ENCODE peak calls at places on chromosomes 11 and 22, in five cellular contexts. W, Y, S, E and J are unnamed samples.

GRCh38 chr11:36411202-36411640 is 98.9 kb downstream of the TRAF6 start:
- DNase-seq in W (no peak), Y (no peak), S (no peak), E (peak; percentile 69), J (peak; percentile 28)

GRCh38 chr11:69074786-69075185 is 26.1 kb downstream of the TPCN2 start:
- DNase-seq in W (no peak), Y (no peak), S (no peak), E (no peak), J (no peak)

GRCh38 chr11:116281173-116282160 is 491.3 kb downstream of the BUD13 start:
- DNase-seq in W (no peak), Y (no peak), S (no peak), E (no peak), J (no peak)

GRCh38 chr22:23110190-23110921 is 31.4 kb downstream of the RSPH14 start:
- DNase-seq in W (no peak), Y (no peak), S (no peak), E (peak; percentile 20), J (no peak)

GRCh38 chr22:43464809-43465208 is 53.0 kb downstream of the MPPED1 start:
- DNase-seq in W (no peak), Y (no peak), S (no peak), E (no peak), J (no peak)

GRCh38 chr11:66112640-66113098 is 42.6 kb downstream of the PACS1 start:
- DNase-seq in W (peak; percentile 55), Y (no peak), S (no peak), E (peak; percentile 53), J (no peak)

GRCh38 chr22:26330971-26331625 is 98.0 kb upstream of the ASPHD2 start:
- DNase-seq in W (peak; percentile 25), Y (no peak), S (peak; percentile 56), E (peak; percentile 68), J (peak; percentile 44)

GRCh38 chr22:41612626-41613025 is 8.2 kb downstream of the DESI1 start:
- DNase-seq in W (no peak), Y (no peak), S (no peak), E (no peak), J (no peak)

GRCh38 chr22:42800731-42801536 is 56.1 kb downstream of the ARFGAP3 start:
- DNase-seq in W (no peak), Y (no peak), S (peak; percentile 25), E (no peak), J (no peak)

GRCh38 chr11:122723576-122723975 is 68.1 kb downstream of the UBASH3B start:
- DNase-seq in W (no peak), Y (no peak), S (peak; percentile 54), E (no peak), J (no peak)

GRCh38 chr11:31826530-31827438 is 15.7 kb upstream of the PAX6 start:
- DNase-seq in W (peak; percentile 38), Y (no peak), S (no peak), E (no peak), J (no peak)

GRCh38 chr11:71298016-71298550 is 45.7 kb upstream of the SHANK2 start:
- DNase-seq in W (no peak), Y (no peak), S (no peak), E (no peak), J (peak; percentile 8)

GRCh38 chr11:100778386-100778785 is 91.3 kb downstream of the ARHGAP42 start:
- DNase-seq in W (no peak), Y (no peak), S (no peak), E (no peak), J (no peak)

GRCh38 chr11:21975242-21975641 is 217.6 kb upstream of the ANO5 start:
- DNase-seq in W (no peak), Y (no peak), S (no peak), E (no peak), J (no peak)

GRCh38 chr11:25953015-25953414 is 378.9 kb upstream of the ANO3 start:
- DNase-seq in W (no peak), Y (no peak), S (no peak), E (no peak), J (no peak)

GRCh38 chr11:35330156-35330889 is 89.0 kb downstream of the SLC1A2 start:
- DNase-seq in W (no peak), Y (no peak), S (no peak), E (no peak), J (no peak)

GRCh38 chr11:47950396-47950795 is 30.0 kb upstream of the PTPRJ start:
- DNase-seq in W (no peak), Y (no peak), S (peak; percentile 47), E (peak; percentile 91), J (no peak)

GRCh38 chr11:23725752-23726151 is 771.1 kb upstream of the LUZP2 start:
- DNase-seq in W (no peak), Y (no peak), S (no peak), E (no peak), J (no peak)

GRCh38 chr11:3119141-3119821 is 45.8 kb downstream of the OSBPL5 start:
- DNase-seq in W (no peak), Y (peak; percentile 13), S (no peak), E (no peak), J (peak; percentile 22)

GRCh38 chr11:35177370-35177769 is 38.4 kb downstream of the CD44 start:
- DNase-seq in W (no peak), Y (no peak), S (no peak), E (no peak), J (no peak)

GRCh38 chr11:38553033-38553432 is 1955.0 kb upstream of the RAG2 start:
- DNase-seq in W (no peak), Y (no peak), S (no peak), E (no peak), J (no peak)

GRCh38 chr11:45185228-45185729 is 38.8 kb downstream of the PRDM11 start:
- DNase-seq in W (no peak), Y (no peak), S (no peak), E (no peak), J (no peak)

GRCh38 chr22:29973269-29973668 is 90.3 kb downstream of the MTMR3 start:
- DNase-seq in W (no peak), Y (no peak), S (no peak), E (no peak), J (no peak)

GRCh38 chr22:38251355-38251720 is 21.5 kb downstream of the TMEM184B start:
- DNase-seq in W (no peak), Y (no peak), S (no peak), E (no peak), J (no peak)

GRCh38 chr11:20161230-20161918 is 1.1 kb upstream of the DBX1 start:
- DNase-seq in W (peak; percentile 24), Y (no peak), S (no peak), E (no peak), J (no peak)

GRCh38 chr11:61879152-61879551 is 12.2 kb downstream of the FADS3 start:
- DNase-seq in W (no peak), Y (no peak), S (no peak), E (no peak), J (no peak)

GRCh38 chr11:133894956-133895549 is 49.7 kb upstream of the SPATA19 start:
- DNase-seq in W (no peak), Y (no peak), S (no peak), E (peak; percentile 3), J (peak; percentile 15)

GRCh38 chr22:48700180-48700565 is 1127.5 kb downstream of the BRD1 start:
- DNase-seq in W (no peak), Y (no peak), S (no peak), E (no peak), J (no peak)

GRCh38 chr11:68960299-68961071 is 20.3 kb downstream of the MRGPRD start:
- DNase-seq in W (no peak), Y (no peak), S (peak; percentile 57), E (no peak), J (no peak)

GRCh38 chr11:61141601-61142028 is 19.6 kb downstream of the VPS37C start:
- DNase-seq in W (no peak), Y (no peak), S (no peak), E (peak; percentile 75), J (peak; percentile 90)

GRCh38 chr22:46848227-46848626 is 85.8 kb downstream of the TBC1D22A start:
- DNase-seq in W (no peak), Y (no peak), S (no peak), E (no peak), J (no peak)

GRCh38 chr11:44718057-44718456 is 8.7 kb upstream of the TSPAN18 start:
- DNase-seq in W (no peak), Y (no peak), S (no peak), E (no peak), J (no peak)

GRCh38 chr11:85947431-85948272 is 92.5 kb downstream of the CCDC83 start:
- DNase-seq in W (peak; percentile 20), Y (no peak), S (no peak), E (no peak), J (no peak)

GRCh38 chr11:58227956-58228615 is 632 bp downstream of the OR10Q1 start:
- DNase-seq in W (no peak), Y (no peak), S (no peak), E (no peak), J (no peak)

GRCh38 chr11:60871378-60872061 is 4.2 kb downstream of the ZP1 start:
- DNase-seq in W (peak; percentile 65), Y (peak; percentile 58), S (no peak), E (no peak), J (peak; percentile 16)

GRCh38 chr22:29307658-29308147 is 1.3 kb downstream of the GAS2L1 start:
- DNase-seq in W (no peak), Y (no peak), S (no peak), E (no peak), J (no peak)

GRCh38 chr22:44120314-44120704 is 60.4 kb upstream of the PARVG start:
- DNase-seq in W (no peak), Y (no peak), S (no peak), E (no peak), J (no peak)

GRCh38 chr22:19691007-19691720 is 23.1 kb upstream of the SEPTIN5 start:
- DNase-seq in W (no peak), Y (no peak), S (no peak), E (no peak), J (no peak)

GRCh38 chr11:77217156-77217555 is 84.3 kb downstream of the GDPD4 start:
- DNase-seq in W (no peak), Y (no peak), S (no peak), E (no peak), J (no peak)
- H3K4me3 ChIP-seq in W (no peak overlapping the region), Y (no peak overlapping the region), S (no peak overlapping the region), E (no peak overlapping the region), J (no peak overlapping the region)

GRCh38 chr11:18046116-18046777 is at the start of gene TPH1:
- DNase-seq in W (peak; percentile 30), Y (peak; percentile 26), S (no peak), E (no peak), J (peak; percentile 74)
- H3K4me3 ChIP-seq in W (no peak within 1 kb of the TSS), Y (peak within 1 kb of the TSS; percentile 43), S (no peak within 1 kb of the TSS), E (no peak within 1 kb of the TSS), J (peak within 1 kb of the TSS; percentile 25)

GRCh38 chr22:27919222-27919942 is at the start of gene PITPNB:
- DNase-seq in W (peak; percentile 94), Y (peak; percentile 97), S (peak; percentile 98), E (peak; percentile 99), J (peak; percentile 98)
- H3K4me3 ChIP-seq in W (peak within 1 kb of the TSS; percentile 90), Y (peak within 1 kb of the TSS; percentile 93), S (peak within 1 kb of the TSS; percentile 71), E (peak within 1 kb of the TSS; percentile 88), J (peak within 1 kb of the TSS; percentile 92)

GRCh38 chr11:111360150-111361043 is 18.7 kb downstream of the POU2AF1 start:
- DNase-seq in W (no peak), Y (no peak), S (no peak), E (peak; percentile 13), J (peak; percentile 91)
- H3K4me3 ChIP-seq in W (no peak overlapping the region), Y (no peak overlapping the region), S (no peak overlapping the region), E (no peak overlapping the region), J (no peak overlapping the region)

DNA sequence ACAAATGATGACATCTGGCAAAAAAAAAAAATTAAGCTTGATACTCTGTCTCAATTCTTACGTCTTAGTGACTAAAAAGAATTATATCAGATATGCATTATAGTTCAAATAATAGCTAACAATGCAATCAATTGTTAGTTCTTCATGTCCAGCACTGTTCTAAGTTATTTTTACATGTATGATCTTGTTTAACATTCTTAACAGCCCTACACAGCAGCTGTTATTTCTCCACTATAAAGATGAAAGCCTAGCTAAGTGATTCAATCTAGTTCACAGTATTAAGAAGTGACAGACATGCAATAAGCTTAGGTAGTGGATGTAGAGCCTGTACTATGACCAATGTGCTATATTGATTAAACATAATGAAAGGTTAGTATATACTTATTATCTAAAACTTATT is 4.1 kb downstream of the ZNF214 start:
- DNase-seq in W (no peak), Y (no peak), S (no peak), E (no peak), J (no peak)
- H3K4me3 ChIP-seq in W (no peak overlapping the region), Y (no peak overlapping the region), S (no peak overlapping the region), E (no peak overlapping the region), J (no peak overlapping the region)